ENCODE peak calls at places on chromosomes 11 and 22, in five cellular contexts. Y is A549, F is K562, D is NB4, V is HepG2. W is an unnamed sample.

GRCh38 chr11:363948-364761 is 5.1 kb upstream of the B4GALNT4 start:
- DNase-seq in D (peak; percentile 49), F (no peak), V (peak; percentile 62), Y (peak; percentile 64), W (peak; percentile 37)

GRCh38 chr22:25091449-25091848 is 108.2 kb upstream of the CRYBB3 start:
- DNase-seq in Y (no peak), F (no peak), D (no peak), V (no peak), W (peak; percentile 82)

GRCh38 chr22:17851754-17852153 is 77.5 kb upstream of the BID start:
- DNase-seq in D (no peak), V (no peak), Y (no peak), F (no peak), W (no peak)

GRCh38 chr11:91394718-91395414 is 829.8 kb upstream of the FAT3 start:
- DNase-seq in D (no peak), Y (peak; percentile 85), F (no peak), V (peak; percentile 65), W (no peak)

GRCh38 chr11:4184163-4184916 is 89.7 kb downstream of the RRM1 start:
- DNase-seq in V (no peak), F (no peak), D (no peak), Y (no peak), W (no peak)

GRCh38 chr11:109644158-109644557 is 222.2 kb downstream of the C11orf87 start:
- DNase-seq in F (no peak), D (no peak), V (no peak), Y (no peak), W (no peak)

GRCh38 chr11:126956664-126957063 is 43.9 kb downstream of the KIRREL3 start:
- DNase-seq in V (no peak), Y (no peak), F (no peak), D (no peak), W (no peak)

GRCh38 chr22:37205046-37205445 is 7.2 kb downstream of the SSTR3 start:
- DNase-seq in D (no peak), F (no peak), Y (no peak), V (no peak), W (no peak)

GRCh38 chr11:122214567-122214966 is 98.6 kb upstream of the BLID start:
- DNase-seq in F (no peak), D (no peak), V (no peak), Y (no peak), W (no peak)

GRCh38 chr11:111460752-111461305 is 51.4 kb downstream of the BTG4 start:
- DNase-seq in Y (no peak), D (no peak), V (no peak), F (no peak), W (no peak)

GRCh38 chr11:57390535-57390934 is at the start of gene PRG2:
- DNase-seq in F (no peak), V (no peak), Y (no peak), D (peak; percentile 89), W (no peak)

GRCh38 chr11:112525270-112525669 is 264.6 kb upstream of the PLET1 start:
- DNase-seq in D (peak; percentile 12), V (no peak), Y (no peak), F (no peak), W (no peak)

GRCh38 chr11:129286813-129287212 is 88.8 kb upstream of the BARX2 start:
- DNase-seq in V (no peak), F (no peak), D (no peak), Y (no peak), W (no peak)

GRCh38 chr11:45457649-45458048 is 171.5 kb upstream of the SYT13 start:
- DNase-seq in Y (no peak), F (no peak), V (no peak), D (peak; percentile 96), W (no peak)

GRCh38 chr22:16960220-16960883 is 47.7 kb downstream of the GAB4 start:
- DNase-seq in F (no peak), D (no peak), V (no peak), Y (no peak), W (no peak)

GRCh38 chr11:19232910-19233503 is 7.7 kb downstream of the E2F8 start:
- DNase-seq in V (no peak), F (no peak), Y (peak; percentile 37), D (no peak), W (peak; percentile 90)

GRCh38 chr22:39914584-39914983 is 13.7 kb downstream of the GRAP2 start:
- DNase-seq in F (no peak), V (no peak), D (no peak), Y (no peak), W (no peak)

GRCh38 chr11:11740081-11740702 is 101.6 kb upstream of the USP47 start:
- DNase-seq in F (no peak), Y (no peak), V (no peak), D (no peak), W (no peak)

GRCh38 chr11:11538277-11538960 is 83.4 kb downstream of the GALNT18 start:
- DNase-seq in V (no peak), F (no peak), D (no peak), Y (no peak), W (no peak)

GRCh38 chr22:36352775-36353507 is 34.8 kb downstream of the MYH9 start:
- DNase-seq in Y (peak; percentile 78), F (no peak), V (peak; percentile 92), D (no peak), W (peak; percentile 90)

GRCh38 chr22:17266261-17266971 is 47.2 kb upstream of the ADA2 start:
- DNase-seq in V (no peak), D (peak; percentile 64), Y (no peak), F (no peak), W (no peak)

GRCh38 chr11:111560785-111561184 is 20.3 kb downstream of the LAYN start:
- DNase-seq in V (no peak), F (no peak), D (no peak), Y (no peak), W (no peak)

GRCh38 chr11:70612459-70613141 is 214.3 kb downstream of the CTTN start:
- DNase-seq in F (no peak), V (no peak), Y (no peak), D (no peak), W (no peak)

GRCh38 chr11:2564008-2564530 is 119.3 kb downstream of the KCNQ1 start:
- DNase-seq in Y (no peak), D (no peak), V (no peak), F (no peak), W (no peak)

GRCh38 chr11:126332221-126332711 is 23.2 kb upstream of the ST3GAL4 start:
- DNase-seq in V (no peak), Y (no peak), D (no peak), F (no peak), W (peak; percentile 21)

GRCh38 chr22:40240671-40241070 is 62.9 kb downstream of the TNRC6B start:
- DNase-seq in F (no peak), D (no peak), V (no peak), Y (no peak), W (no peak)

GRCh38 chr11:78187366-78188011 is 937 bp downstream of the KCTD21 start:
- DNase-seq in F (no peak), D (no peak), Y (no peak), V (no peak), W (no peak)

GRCh38 chr22:43440103-43440387 is 28.2 kb downstream of the MPPED1 start:
- DNase-seq in Y (no peak), F (no peak), D (no peak), V (no peak), W (no peak)

GRCh38 chr11:135075740-135076139 is 663.7 kb upstream of the B3GAT1 start:
- DNase-seq in V (peak; percentile 78), D (peak; percentile 71), Y (peak; percentile 83), F (peak; percentile 45), W (peak; percentile 27)

GRCh38 chr22:38513063-38513462 is 7.0 kb upstream of the DDX17 start:
- DNase-seq in D (peak; percentile 30), Y (no peak), F (peak; percentile 29), V (peak; percentile 42), W (no peak)

GRCh38 chr22:38543822-38544221 is 26.2 kb downstream of the DMC1 start:
- DNase-seq in Y (no peak), D (no peak), V (no peak), F (no peak), W (no peak)

GRCh38 chr11:65853249-65853979 is 4.6 kb downstream of the CFL1 start:
- DNase-seq in V (no peak), F (no peak), D (peak; percentile 45), Y (no peak), W (no peak)

GRCh38 chr11:103436131-103436770 is 327.0 kb downstream of the DYNC2H1 start:
- DNase-seq in V (no peak), Y (no peak), D (no peak), F (no peak), W (no peak)
- TF ChIP-seq MYC in V (no peak), Y (no peak), D (no peak), F (no peak), W (no peak)

DNA sequence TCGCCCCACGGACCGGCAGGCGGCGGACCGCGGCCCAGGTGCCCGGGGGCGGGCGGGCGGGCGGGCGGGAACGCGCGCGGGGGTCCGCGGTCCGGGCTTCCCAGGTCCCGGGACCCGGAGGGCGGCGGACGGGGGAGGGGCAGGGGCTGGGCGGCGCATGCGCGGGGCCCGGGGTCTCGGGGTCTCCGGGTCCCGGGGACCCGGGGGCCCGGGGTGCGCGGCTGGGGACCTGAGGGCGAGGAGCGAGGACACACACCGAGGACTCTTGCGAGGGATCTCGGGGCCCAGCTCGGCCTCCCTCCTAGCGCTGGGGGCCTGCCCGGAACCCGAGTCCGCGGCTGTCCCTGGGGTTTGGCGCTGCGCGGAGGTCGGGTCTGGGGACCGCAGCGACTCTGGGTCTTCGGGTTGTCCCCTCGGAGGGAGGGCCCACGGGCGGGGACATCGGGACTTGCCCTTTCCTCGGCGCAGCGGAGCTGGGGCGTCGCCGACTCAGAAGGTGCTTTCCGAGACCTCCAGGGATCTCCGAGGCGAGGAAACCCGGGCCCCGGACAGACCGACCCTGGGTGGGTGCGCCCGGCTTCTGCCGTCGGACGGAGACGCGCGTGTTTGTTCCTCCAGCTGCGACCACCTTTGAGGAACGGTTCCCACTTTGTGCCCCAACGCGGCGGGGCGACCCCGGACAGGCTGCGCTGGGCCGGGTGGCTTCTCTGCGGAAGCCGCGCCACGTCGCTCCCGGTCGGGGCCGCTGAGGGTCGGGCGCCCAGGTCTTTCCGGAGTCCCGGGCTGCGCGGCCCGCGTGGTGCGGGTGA is 493 bp downstream of the PPARA start:
- DNase-seq in D (peak; percentile 58), F (peak; percentile 88), Y (no peak), V (no peak), W (peak; percentile 19)
- TF ChIP-seq MYC in D (no peak), F (no peak), Y (no peak), V (peak; percentile 21), W (no peak)

DNA sequence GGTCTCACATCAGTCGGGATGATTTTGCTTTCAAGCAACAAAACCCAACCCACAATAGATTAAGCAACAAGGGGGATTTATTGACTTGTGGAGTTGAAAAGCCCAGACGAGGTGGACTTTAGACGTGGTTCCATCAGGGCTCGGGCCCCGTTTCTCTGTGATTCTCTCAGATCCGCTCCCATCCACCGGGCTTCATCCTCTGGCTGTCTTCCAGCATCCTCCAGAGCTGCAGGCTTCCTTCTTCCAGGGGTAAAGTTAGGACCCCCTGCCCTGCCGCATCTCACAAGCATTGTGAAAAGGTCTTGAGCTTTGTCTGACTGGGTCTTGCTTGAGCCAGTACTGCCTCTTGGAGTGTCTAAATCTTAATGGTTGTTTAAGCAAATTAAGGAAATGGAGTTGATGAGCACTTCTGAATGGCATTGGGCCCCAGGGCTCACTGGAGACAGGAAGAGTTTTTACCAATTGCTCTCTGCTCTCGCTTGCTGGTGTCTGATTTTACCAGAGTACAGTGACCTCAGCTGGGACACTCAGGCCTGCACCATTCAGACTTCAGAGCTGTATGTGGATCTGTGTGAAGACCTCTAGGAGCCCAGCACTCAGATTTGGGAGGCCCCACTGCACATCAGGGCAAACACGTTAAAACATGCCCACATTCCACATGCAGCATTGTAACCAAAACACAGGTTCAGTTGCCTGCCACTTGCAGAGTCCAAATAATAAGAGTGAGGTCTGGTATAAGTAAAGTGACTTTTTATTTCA is 13.5 kb upstream of the FTH1 start:
- DNase-seq in Y (no peak), V (peak; percentile 95), D (no peak), F (no peak), W (no peak)
- TF ChIP-seq MYC in Y (no peak), V (no peak), D (no peak), F (no peak), W (no peak)

GRCh38 chr11:119845756-119846155 is 116.8 kb upstream of the NECTIN1 start:
- DNase-seq in Y (no peak), V (no peak), D (no peak), F (no peak), W (no peak)
- TF ChIP-seq MYC in Y (no peak), V (no peak), D (no peak), F (no peak), W (no peak)